ENCODE peak calls at places on chromosome 21, in four cellular contexts. E, B, J and I are unnamed samples.

GRCh38 chr21:45892156-45892919 is 89.2 kb upstream of the COL6A1 start:
- DNase-seq in E (no peak), B (no peak), J (no peak), I (no peak)

GRCh38 chr21:15495965-15496364 is 233.8 kb upstream of the USP25 start:
- DNase-seq in E (no peak), B (no peak), J (no peak), I (no peak)

GRCh38 chr21:39662411-39662953 is 49.7 kb downstream of the B3GALT5 start:
- DNase-seq in E (no peak), B (no peak), J (no peak), I (no peak)

GRCh38 chr21:39087976-39088370 is 95.3 kb downstream of the PSMG1 start:
- DNase-seq in E (no peak), B (no peak), J (no peak), I (no peak)

GRCh38 chr21:42864812-42865211 is 14.5 kb downstream of the WDR4 start:
- DNase-seq in E (no peak), B (no peak), J (no peak), I (peak)

GRCh38 chr21:25569084-25569483 is 38.2 kb downstream of the MRPL39 start:
- DNase-seq in E (no peak), B (no peak), J (no peak), I (no peak)

GRCh38 chr21:25809013-25809412 is 74.2 kb downstream of the GABPA start:
- DNase-seq in E (no peak), B (no peak), J (no peak), I (no peak)

GRCh38 chr21:25370311-25370744 is 237.0 kb downstream of the MRPL39 start:
- DNase-seq in E (no peak), B (no peak), J (no peak), I (no peak)

GRCh38 chr21:24045775-24046215 is 1561.5 kb downstream of the MRPL39 start:
- DNase-seq in E (no peak), B (peak), J (no peak), I (peak)

GRCh38 chr21:42465008-42465878 is 30.8 kb downstream of the RSPH1 start:
- DNase-seq in E (no peak), B (no peak), J (peak), I (no peak)

GRCh38 chr21:29115899-29116298 is 14.5 kb upstream of the MAP3K7CL start:
- DNase-seq in E (no peak), B (no peak), J (no peak), I (no peak)

GRCh38 chr21:36747815-36748381 is 49.0 kb downstream of the SIM2 start:
- DNase-seq in E (no peak), B (peak), J (peak), I (peak)

GRCh38 chr21:37627074-37627473 is 260.5 kb downstream of the DYRK1A start:
- DNase-seq in E (no peak), B (no peak), J (no peak), I (no peak)

GRCh38 chr21:42518626-42519025 is 5.0 kb downstream of the SLC37A1 start:
- DNase-seq in E (no peak), B (no peak), J (no peak), I (no peak)

GRCh38 chr21:14878971-14879370 is 185.8 kb downstream of the NRIP1 start:
- DNase-seq in E (no peak), B (no peak), J (no peak), I (no peak)

GRCh38 chr21:37184784-37185593 is 82.1 kb downstream of the VPS26C start:
- DNase-seq in E (no peak), B (no peak), J (no peak), I (no peak)

GRCh38 chr21:38806942-38807284 is 1.2 kb downstream of the ETS2 start:
- DNase-seq in E (no peak), B (no peak), J (no peak), I (peak)

GRCh38 chr21:26445440-26445839 is 127.6 kb downstream of the CYYR1 start:
- DNase-seq in E (no peak), B (no peak), J (no peak), I (no peak)

GRCh38 chr21:41054206-41054605 is 113.8 kb upstream of the BACE2 start:
- DNase-seq in E (no peak), B (no peak), J (no peak), I (no peak)

GRCh38 chr21:17578162-17578561 is 34.5 kb downstream of the BTG3 start:
- DNase-seq in E (no peak), B (no peak), J (no peak), I (no peak)

GRCh38 chr21:26795866-26796329 is 49.3 kb downstream of the ADAMTS1 start:
- DNase-seq in E (no peak), B (no peak), J (no peak), I (peak)

GRCh38 chr21:42925114-42925907 is at the start of gene ERVH48-1:
- DNase-seq in E (no peak), B (peak), J (no peak), I (no peak)

GRCh38 chr21:42583150-42583991 is 69.7 kb downstream of the SLC37A1 start:
- DNase-seq in E (no peak), B (no peak), J (no peak), I (no peak)

GRCh38 chr21:42815217-42815616 is 64.1 kb downstream of the WDR4 start:
- DNase-seq in E (no peak), B (no peak), J (no peak), I (no peak)

GRCh38 chr21:17495680-17496079 is 17.2 kb upstream of the CXADR start:
- DNase-seq in E (no peak), B (no peak), J (no peak), I (no peak)

GRCh38 chr21:41931041-41931451 is 22.8 kb downstream of the C2CD2 start:
- DNase-seq in E (no peak), B (no peak), J (no peak), I (no peak)

GRCh38 chr21:45957986-45958610 is 23.5 kb upstream of the COL6A1 start:
- DNase-seq in E (no peak), B (no peak), J (no peak), I (no peak)

GRCh38 chr21:31161157-31161556 is 122.9 kb upstream of the KRTAP19-8 start:
- DNase-seq in E (no peak), B (no peak), J (no peak), I (peak)

GRCh38 chr21:28771790-28772501 is 220.7 kb downstream of the LTN1 start:
- DNase-seq in E (no peak), B (no peak), J (no peak), I (no peak)

GRCh38 chr21:45844181-45844580 is 137.4 kb upstream of the COL6A1 start:
- DNase-seq in E (no peak), B (no peak), J (no peak), I (no peak)

GRCh38 chr21:36709030-36709867 is 10.3 kb downstream of the SIM2 start:
- DNase-seq in E (no peak), B (peak), J (no peak), I (no peak)

GRCh38 chr21:40516336-40516735 is 330.6 kb downstream of the DSCAM start:
- DNase-seq in E (no peak), B (peak), J (no peak), I (no peak)

DNA sequence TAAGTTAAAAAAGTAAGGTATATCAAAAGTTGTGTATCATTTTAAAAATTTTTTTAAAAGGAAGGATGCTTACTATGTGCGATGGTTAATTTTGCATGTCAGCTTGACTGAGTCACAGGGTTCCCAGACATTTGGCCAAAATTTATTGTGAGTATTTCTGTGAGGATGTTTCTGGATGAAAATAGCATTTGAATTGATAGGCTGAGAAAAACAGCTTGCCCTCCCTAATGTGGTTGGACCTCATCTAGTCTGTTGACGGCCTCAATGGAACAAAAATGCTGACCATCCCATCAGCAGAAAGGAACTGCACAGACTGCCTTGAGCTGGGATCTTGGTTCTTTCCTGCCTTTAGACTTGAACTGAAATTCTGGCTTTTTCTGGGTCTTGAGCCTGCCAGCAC is 724.5 kb downstream of the NCAM2 start:
- DNase-seq in E (no peak), B (no peak), J (no peak), I (no peak)
- TF ChIP-seq TEAD4 in E (no peak), B (no peak), J (no peak), I (no peak)

GRCh38 chr21:32377991-32378390 is 14.8 kb downstream of the URB1 start:
- DNase-seq in E (no peak), B (no peak), J (no peak), I (no peak)

GRCh38 chr21:32377506-32377905 is 15.3 kb downstream of the URB1 start:
- DNase-seq in E (no peak), B (no peak), J (no peak), I (no peak)

GRCh38 chr21:32381571-32381970 is 11.2 kb downstream of the URB1 start:
- DNase-seq in E (no peak), B (no peak), J (no peak), I (no peak)

GRCh38 chr21:32380940-32381339 is 11.9 kb downstream of the URB1 start:
- DNase-seq in E (no peak), B (no peak), J (no peak), I (no peak)

GRCh38 chr21:32378956-32379355 is 13.9 kb downstream of the URB1 start:
- DNase-seq in E (no peak), B (no peak), J (no peak), I (no peak)
- TF ChIP-seq TEAD4 in E (no peak), B (no peak), J (no peak), I (no peak)

DNA sequence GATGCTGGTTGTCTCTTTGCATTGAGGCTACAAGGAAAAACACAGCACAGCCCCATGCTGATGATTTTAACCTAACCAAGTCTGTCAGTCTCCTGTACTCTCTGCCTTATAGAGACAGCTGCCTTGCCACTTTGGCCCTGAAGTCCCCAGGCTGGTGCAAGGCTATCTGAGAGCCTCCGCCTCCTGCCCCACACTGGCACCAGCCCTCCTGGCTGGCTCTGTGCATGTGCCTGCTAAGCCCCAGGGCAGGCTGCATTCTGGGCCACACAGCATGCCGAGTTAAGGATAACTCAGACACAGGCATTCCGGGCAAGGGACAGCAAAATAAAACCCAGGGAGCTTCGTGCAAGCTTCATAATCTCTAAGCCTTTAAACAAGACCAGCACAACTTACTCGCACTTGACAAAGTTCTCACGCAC is 910 bp downstream of the RUNX1 start:
- DNase-seq in E (no peak), B (no peak), J (no peak), I (peak)
- TF ChIP-seq TEAD4 in E (no peak), B (no peak), J (no peak), I (no peak)

GRCh38 chr21:44695641-44696040 is 1.3 kb upstream of the KRTAP10-12 start:
- DNase-seq in E (no peak), B (no peak), J (no peak), I (no peak)
- TF ChIP-seq TEAD4 in E (no peak), B (no peak), J (no peak), I (no peak)